ENCODE peak calls at places on chromosomes 6 and 20, in five cellular contexts. One of them, this sample, is unnamed.

GRCh38 chr20:25218492-25218891 is 23.0 kb downstream of the ENTPD6 start:
- DNase-seq in HepG2: no peak
- DNase-seq in SK-N-SH: no peak
- DNase-seq in GM12878: no peak
- DNase-seq in K562: no peak
- DNase-seq in this sample: no peak

GRCh38 chr20:2751868-2752630 is 48.4 kb downstream of the CPXM1 start:
- DNase-seq in HepG2: no peak
- DNase-seq in GM12878: no peak
- DNase-seq in K562: peak; percentile 81
- DNase-seq in SK-N-SH: no peak
- DNase-seq in this sample: no peak

GRCh38 chr20:56442381-56443365 is 25.8 kb upstream of the RTF2 start:
- DNase-seq in K562: no peak
- DNase-seq in GM12878: no peak
- DNase-seq in SK-N-SH: no peak
- DNase-seq in HepG2: no peak
- DNase-seq in this sample: no peak

GRCh38 chr6:118744261-118744941 is 93.0 kb upstream of the CEP85L start:
- DNase-seq in HepG2: no peak
- DNase-seq in K562: no peak
- DNase-seq in GM12878: no peak
- DNase-seq in SK-N-SH: no peak
- DNase-seq in this sample: no peak

GRCh38 chr6:39776581-39776980 is 15.6 kb upstream of the DAAM2 start:
- DNase-seq in GM12878: no peak
- DNase-seq in K562: no peak
- DNase-seq in HepG2: no peak
- DNase-seq in SK-N-SH: no peak
- DNase-seq in this sample: no peak

GRCh38 chr6:157895585-157895984 is 72.5 kb downstream of the SNX9 start:
- DNase-seq in K562: no peak
- DNase-seq in GM12878: no peak
- DNase-seq in HepG2: no peak
- DNase-seq in SK-N-SH: no peak
- DNase-seq in this sample: no peak

GRCh38 chr6:111805511-111806181 is 67.6 kb downstream of the FYN start:
- DNase-seq in HepG2: no peak
- DNase-seq in K562: peak; percentile 27
- DNase-seq in GM12878: peak; percentile 78
- DNase-seq in SK-N-SH: no peak
- DNase-seq in this sample: no peak

GRCh38 chr6:52271852-52272460 is 12.6 kb downstream of the MCM3 start:
- DNase-seq in K562: no peak
- DNase-seq in SK-N-SH: no peak
- DNase-seq in GM12878: no peak
- DNase-seq in HepG2: peak; percentile 43
- DNase-seq in this sample: no peak

GRCh38 chr20:35007891-35008290 is 52.2 kb downstream of the MYH7B start:
- DNase-seq in K562: no peak
- DNase-seq in SK-N-SH: peak; percentile 16
- DNase-seq in GM12878: no peak
- DNase-seq in HepG2: no peak
- DNase-seq in this sample: no peak

GRCh38 chr6:79467716-79468115 is 69.5 kb downstream of the LCA5 start:
- DNase-seq in HepG2: peak; percentile 21
- DNase-seq in GM12878: no peak
- DNase-seq in SK-N-SH: peak; percentile 7
- DNase-seq in K562: no peak
- DNase-seq in this sample: no peak

GRCh38 chr6:109772961-109773431 is 81.9 kb downstream of the FIG4 start:
- DNase-seq in SK-N-SH: no peak
- DNase-seq in HepG2: no peak
- DNase-seq in K562: no peak
- DNase-seq in GM12878: no peak
- DNase-seq in this sample: no peak

DNA sequence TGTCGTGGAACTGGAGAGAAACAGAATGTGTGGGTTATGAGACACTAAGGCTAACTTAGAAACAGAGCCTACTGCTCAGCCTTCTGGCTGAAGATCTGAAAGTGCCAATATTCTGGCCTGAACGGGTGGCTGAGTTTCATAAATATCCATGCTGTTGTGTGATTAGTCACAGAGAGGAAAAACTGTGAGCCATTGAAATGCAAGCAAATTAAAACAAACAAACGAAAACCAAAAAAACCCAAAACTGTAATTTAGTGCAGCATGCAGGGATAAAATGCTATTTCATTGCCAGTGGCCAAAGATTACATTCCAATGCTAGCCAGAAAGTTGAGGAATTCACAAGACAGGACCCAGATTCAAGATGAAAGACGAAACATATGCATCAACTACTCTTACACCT is 315.1 kb downstream of the UBE3D start:
- DNase-seq in HepG2: no peak
- DNase-seq in SK-N-SH: no peak
- DNase-seq in GM12878: no peak
- DNase-seq in K562: no peak
- DNase-seq in this sample: no peak
- TF ChIP-seq REST in HepG2: no peak
- TF ChIP-seq REST in SK-N-SH: no peak
- TF ChIP-seq REST in GM12878: no peak
- TF ChIP-seq REST in K562: no peak
- TF ChIP-seq REST in this sample: no peak

DNA sequence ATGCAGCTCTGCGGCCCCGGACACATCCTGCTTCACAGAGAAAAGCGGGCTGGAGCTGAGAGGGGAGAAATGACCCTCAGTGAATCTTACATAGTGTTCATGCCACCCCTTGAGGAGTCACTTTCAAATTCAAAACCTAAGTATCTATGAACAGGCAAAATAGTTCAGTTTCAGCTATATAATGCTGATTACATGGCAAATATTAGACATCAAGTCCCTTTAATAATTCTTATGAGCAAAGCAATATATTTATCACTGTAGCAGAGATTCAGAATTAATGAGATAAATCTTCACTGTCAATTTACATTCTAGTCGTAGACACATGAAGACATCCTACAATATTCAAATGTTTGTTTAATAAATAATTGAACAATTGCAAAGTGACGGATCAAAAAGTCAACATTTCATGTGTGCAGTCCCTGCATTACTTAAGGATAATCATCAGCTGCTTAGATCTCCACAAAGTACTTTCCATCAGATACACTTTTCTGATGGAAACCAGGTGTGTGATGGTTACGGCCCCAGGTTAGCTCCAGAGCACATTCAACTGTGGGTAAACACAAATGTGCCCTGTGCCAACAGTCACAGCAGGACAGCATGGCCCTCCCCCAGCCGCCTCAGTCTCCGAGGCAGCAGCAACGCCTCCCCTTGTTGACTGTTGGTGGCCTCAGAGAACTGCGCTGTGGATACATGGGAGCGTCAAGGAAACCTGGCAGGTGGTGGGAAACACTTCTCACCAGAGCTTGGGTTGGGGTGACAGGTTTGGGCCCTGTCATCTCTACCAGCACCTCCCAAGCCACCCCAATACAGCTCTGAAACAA is 787 bp upstream of the PRR18 start:
- DNase-seq in SK-N-SH: peak; percentile 38
- DNase-seq in GM12878: no peak
- DNase-seq in HepG2: peak; percentile 36
- DNase-seq in K562: no peak
- DNase-seq in this sample: no peak
- TF ChIP-seq GABPA in SK-N-SH: no peak
- TF ChIP-seq GABPA in GM12878: no peak
- TF ChIP-seq GABPA in HepG2: no peak
- TF ChIP-seq GABPA in K562: no peak
- TF ChIP-seq GABPA in this sample: no peak

GRCh38 chr6:75205776-75206334 is at the start of gene COL12A1:
- DNase-seq in K562: no peak
- DNase-seq in HepG2: no peak
- DNase-seq in GM12878: no peak
- DNase-seq in SK-N-SH: peak; percentile 32
- DNase-seq in this sample: no peak
- H3K27ac ChIP-seq in K562: no peak within 1 kb of the TSS
- H3K27ac ChIP-seq in HepG2: no peak within 1 kb of the TSS
- H3K27ac ChIP-seq in GM12878: no peak within 1 kb of the TSS
- H3K27ac ChIP-seq in SK-N-SH: no peak within 1 kb of the TSS
- H3K27ac ChIP-seq in this sample: no peak within 1 kb of the TSS

GRCh38 chr6:129015721-129016120 is 132.8 kb downstream of the LAMA2 start:
- DNase-seq in SK-N-SH: no peak
- DNase-seq in GM12878: no peak
- DNase-seq in HepG2: no peak
- DNase-seq in K562: no peak
- DNase-seq in this sample: no peak
- TF ChIP-seq REST in SK-N-SH: no peak
- TF ChIP-seq REST in GM12878: no peak
- TF ChIP-seq REST in HepG2: no peak
- TF ChIP-seq REST in K562: no peak
- TF ChIP-seq REST in this sample: no peak

GRCh38 chr6:106300020-106300772 is 25.4 kb downstream of the ATG5 start:
- DNase-seq in GM12878: no peak
- DNase-seq in HepG2: peak; percentile 11
- DNase-seq in SK-N-SH: no peak
- DNase-seq in K562: no peak
- DNase-seq in this sample: no peak

GRCh38 chr6:106300944-106301343 is 24.6 kb downstream of the ATG5 start:
- DNase-seq in HepG2: peak; percentile 14
- DNase-seq in K562: no peak
- DNase-seq in SK-N-SH: peak; percentile 29
- DNase-seq in GM12878: peak; percentile 12
- DNase-seq in this sample: no peak
- TF ChIP-seq GABPA in HepG2: no peak
- TF ChIP-seq GABPA in K562: no peak
- TF ChIP-seq GABPA in SK-N-SH: no peak
- TF ChIP-seq GABPA in GM12878: no peak
- TF ChIP-seq GABPA in this sample: no peak

GRCh38 chr20:431012-431904 is 23.2 kb downstream of the RBCK1 start:
- DNase-seq in SK-N-SH: peak; percentile 91
- DNase-seq in GM12878: no peak
- DNase-seq in K562: peak; percentile 29
- DNase-seq in HepG2: peak; percentile 93
- DNase-seq in this sample: peak; percentile 83
- H3K27ac ChIP-seq in SK-N-SH: peak overlapping the region; percentile 51
- H3K27ac ChIP-seq in GM12878: no peak overlapping the region
- H3K27ac ChIP-seq in K562: no peak overlapping the region
- H3K27ac ChIP-seq in HepG2: no peak overlapping the region
- H3K27ac ChIP-seq in this sample: no peak overlapping the region

DNA sequence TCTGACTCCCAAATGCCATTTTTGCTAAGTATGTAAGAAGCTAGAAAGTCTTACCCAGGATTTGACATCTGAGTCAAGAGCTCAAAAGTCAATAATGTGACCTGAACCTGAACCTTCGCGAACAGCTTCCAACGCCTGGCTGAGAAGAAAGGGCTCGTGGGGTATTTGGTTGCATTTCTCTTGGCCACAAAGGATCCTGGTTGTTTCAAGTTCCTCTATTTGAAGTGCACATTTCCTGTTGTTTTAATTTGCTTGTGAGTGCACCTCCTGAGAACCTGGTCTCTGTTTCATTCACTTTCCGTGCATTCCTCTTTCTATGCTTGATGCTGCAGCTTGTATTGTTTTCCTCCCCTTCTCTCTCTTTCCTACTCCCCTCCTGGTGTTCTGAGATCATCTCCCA is 212.5 kb downstream of the FOXA2 start:
- DNase-seq in GM12878: peak; percentile 46
- DNase-seq in K562: no peak
- DNase-seq in HepG2: no peak
- DNase-seq in SK-N-SH: no peak
- DNase-seq in this sample: peak; percentile 74
- TF ChIP-seq REST in GM12878: no peak
- TF ChIP-seq REST in K562: no peak
- TF ChIP-seq REST in HepG2: no peak
- TF ChIP-seq REST in SK-N-SH: no peak
- TF ChIP-seq REST in this sample: no peak

GRCh38 chr6:95185874-95186273 is 391.5 kb upstream of the MANEA start:
- DNase-seq in GM12878: no peak
- DNase-seq in HepG2: no peak
- DNase-seq in SK-N-SH: no peak
- DNase-seq in K562: no peak
- DNase-seq in this sample: no peak
- TF ChIP-seq GABPA in GM12878: no peak
- TF ChIP-seq GABPA in HepG2: no peak
- TF ChIP-seq GABPA in SK-N-SH: no peak
- TF ChIP-seq GABPA in K562: no peak
- TF ChIP-seq GABPA in this sample: no peak

DNA sequence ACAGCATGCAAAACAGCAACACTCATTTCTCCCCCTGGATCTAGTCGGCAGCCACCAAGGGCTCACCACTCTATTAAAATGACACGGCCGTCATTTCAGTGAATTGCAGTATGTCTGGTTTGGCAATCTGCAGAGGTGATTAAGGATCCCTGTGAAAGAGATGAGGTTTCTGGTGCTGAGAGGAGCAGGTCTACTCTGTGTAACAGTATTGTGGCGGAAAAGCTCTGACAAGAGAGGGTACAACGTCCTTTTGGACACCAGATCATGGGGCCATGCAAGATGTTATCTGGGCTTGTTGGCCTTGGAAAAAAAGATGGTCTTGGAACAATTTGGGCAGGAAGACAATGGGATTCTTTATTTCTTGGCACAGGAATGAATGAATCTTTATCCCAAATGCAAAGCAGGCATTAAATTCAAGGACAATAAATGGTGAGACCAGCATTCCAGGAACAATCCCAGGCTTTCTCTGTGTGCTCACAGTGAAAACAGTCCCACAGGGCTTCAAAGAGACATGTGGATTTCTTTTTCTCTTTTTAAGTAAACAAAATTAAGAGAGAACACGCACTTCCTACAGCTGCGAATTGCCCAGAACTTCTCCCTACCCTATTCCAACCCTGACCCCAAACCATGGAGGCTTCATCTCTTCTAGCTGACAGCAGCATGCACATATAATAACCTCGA is 33.7 kb upstream of the ADGRF1 start:
- DNase-seq in K562: no peak
- DNase-seq in HepG2: peak; percentile 100
- DNase-seq in SK-N-SH: no peak
- DNase-seq in GM12878: no peak
- DNase-seq in this sample: no peak
- H3K27ac ChIP-seq in K562: no peak overlapping the region
- H3K27ac ChIP-seq in HepG2: peak overlapping the region; percentile 93
- H3K27ac ChIP-seq in SK-N-SH: no peak overlapping the region
- H3K27ac ChIP-seq in GM12878: no peak overlapping the region
- H3K27ac ChIP-seq in this sample: no peak overlapping the region

DNA sequence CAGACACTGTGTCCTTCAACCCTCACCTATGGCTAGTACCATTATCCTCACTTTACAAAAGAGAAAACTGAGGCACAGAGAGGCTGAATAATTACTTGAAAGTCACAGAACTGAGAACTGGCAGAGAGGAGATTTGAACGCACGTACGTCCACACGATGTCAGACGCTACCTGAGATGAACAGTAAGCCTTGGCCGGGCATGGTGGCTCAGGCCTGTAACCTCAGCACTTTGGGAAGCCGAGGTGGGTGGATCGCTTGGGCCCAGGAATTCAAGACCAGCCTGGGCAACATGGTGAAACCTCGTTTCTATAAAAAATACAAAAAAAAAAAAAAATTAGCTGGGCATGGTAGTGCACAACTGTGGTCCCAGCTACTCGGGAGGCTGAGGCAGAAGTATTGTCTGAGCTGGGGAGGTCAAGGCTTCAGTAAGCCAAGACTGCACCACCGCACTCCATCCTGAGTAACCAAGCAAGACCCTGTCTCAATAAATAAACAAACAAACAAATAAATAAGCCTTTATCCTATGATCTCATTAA is 20.5 kb downstream of the GMDS start:
- DNase-seq in SK-N-SH: no peak
- DNase-seq in GM12878: no peak
- DNase-seq in K562: no peak
- DNase-seq in HepG2: no peak
- DNase-seq in this sample: no peak
- TF ChIP-seq REST in SK-N-SH: no peak
- TF ChIP-seq REST in GM12878: no peak
- TF ChIP-seq REST in K562: no peak
- TF ChIP-seq REST in HepG2: no peak
- TF ChIP-seq REST in this sample: no peak